ENCODE peak calls at places on chromosomes 7 and 10, in eight cellular contexts. R is cardiac muscle cell, A is GM13977, N is amygdala, M is endothelial cell, I is GM12892, B is COLO829, P is substantia nigra. V is an unnamed sample.

GRCh38 chr10:132549416-132549815 is 11.8 kb downstream of the INPP5A start:
- DNase-seq in R (no peak), A (no peak), N (no peak), M (no peak), I (no peak), B (no peak), P (no peak), V (no peak)

GRCh38 chr10:8248868-8249267 is 194.4 kb downstream of the GATA3 start:
- DNase-seq in R (no peak), A (no peak), N (no peak), M (no peak), I (no peak), B (no peak), P (no peak), V (no peak)

GRCh38 chr10:113958631-113959382 is 84.9 kb upstream of the ADRB1 start:
- DNase-seq in R (no peak), A (peak; percentile 25), N (no peak), M (no peak), I (no peak), B (peak; percentile 81), P (no peak), V (no peak)

GRCh38 chr10:26503911-26504310 is 65.8 kb downstream of the APBB1IP start:
- DNase-seq in R (peak; percentile 22), A (no peak), N (no peak), M (peak; percentile 14), I (no peak), B (no peak), P (no peak), V (peak; percentile 5)

GRCh38 chr10:91226093-91226492 is 5.6 kb downstream of the PCGF5 start:
- DNase-seq in R (no peak), A (no peak), N (no peak), M (no peak), I (no peak), B (no peak), P (no peak), V (no peak)

GRCh38 chr10:45135836-45136235 is 135.1 kb downstream of the ZNF22 start:
- DNase-seq in R (no peak), A (no peak), N (no peak), M (no peak), I (no peak), B (no peak), P (no peak), V (no peak)

GRCh38 chr10:129136074-129136473 is 331.0 kb upstream of the MGMT start:
- DNase-seq in R (no peak), A (no peak), N (no peak), M (no peak), I (no peak), B (no peak), P (no peak), V (no peak)

GRCh38 chr10:102455893-102456471 is 4.6 kb upstream of the C10orf95 start:
- DNase-seq in R (no peak), A (no peak), N (no peak), M (no peak), I (no peak), B (no peak), P (no peak), V (peak; percentile 41)

GRCh38 chr10:78627254-78627795 is 441.4 kb upstream of the ZMIZ1 start:
- DNase-seq in R (no peak), A (no peak), N (no peak), M (no peak), I (no peak), B (no peak), P (no peak), V (no peak)

GRCh38 chr7:5491251-5492044 is 67.8 kb upstream of the TNRC18 start:
- DNase-seq in R (no peak), A (no peak), N (no peak), M (no peak), I (no peak), B (no peak), P (no peak), V (no peak)

GRCh38 chr7:4799508-4800268 is 24.3 kb downstream of the AP5Z1 start:
- DNase-seq in R (no peak), A (no peak), N (no peak), M (no peak), I (no peak), B (no peak), P (no peak), V (no peak)

GRCh38 chr7:5450549-5451327 is 27.1 kb upstream of the TNRC18 start:
- DNase-seq in R (peak; percentile 78), A (peak; percentile 78), N (peak; percentile 26), M (peak; percentile 65), I (no peak), B (peak; percentile 42), P (peak; percentile 23), V (peak; percentile 78)

GRCh38 chr10:29916669-29917068 is 142.7 kb downstream of the JCAD start:
- DNase-seq in R (no peak), A (no peak), N (no peak), M (no peak), I (no peak), B (no peak), P (no peak), V (no peak)

GRCh38 chr10:3413937-3414710 is 241.5 kb upstream of the PITRM1 start:
- DNase-seq in R (no peak), A (no peak), N (no peak), M (no peak), I (no peak), B (no peak), P (no peak), V (no peak)

GRCh38 chr7:17878621-17879020 is 61.7 kb downstream of the SNX13 start:
- DNase-seq in R (no peak), A (no peak), N (no peak), M (no peak), I (no peak), B (no peak), P (no peak), V (no peak)

GRCh38 chr10:77357185-77357584 is 280.4 kb downstream of the KCNMA1 start:
- DNase-seq in R (no peak), A (no peak), N (no peak), M (no peak), I (no peak), B (no peak), P (no peak), V (no peak)

GRCh38 chr7:66699998-66700397 is 40.5 kb upstream of the RABGEF1 start:
- DNase-seq in R (no peak), A (no peak), N (no peak), M (no peak), I (no peak), B (no peak), P (no peak), V (no peak)

GRCh38 chr10:74078037-74078436 is 72.6 kb downstream of the AP3M1 start:
- DNase-seq in R (no peak), A (no peak), N (no peak), M (no peak), I (no peak), B (no peak), P (no peak), V (no peak)

GRCh38 chr10:95242581-95243317 is 48.1 kb downstream of the PDLIM1 start:
- DNase-seq in R (peak; percentile 58), A (peak; percentile 21), N (no peak), M (peak; percentile 68), I (no peak), B (peak; percentile 43), P (no peak), V (peak; percentile 65)

GRCh38 chr7:43872401-43873165 is 3.3 kb upstream of the MRPS24 start:
- DNase-seq in R (peak; percentile 7), A (peak; percentile 10), N (no peak), M (no peak), I (no peak), B (no peak), P (no peak), V (no peak)

GRCh38 chr7:128886391-128887168 is 23.9 kb downstream of the ATP6V1F start:
- DNase-seq in R (no peak), A (no peak), N (no peak), M (no peak), I (no peak), B (no peak), P (no peak), V (no peak)

GRCh38 chr10:118908487-118909280 is 120.8 kb upstream of the NANOS1 start:
- DNase-seq in R (no peak), A (no peak), N (peak; percentile 6), M (no peak), I (no peak), B (no peak), P (no peak), V (no peak)

GRCh38 chr10:70055550-70055949 is 2.9 kb downstream of the MACROH2A2 start:
- DNase-seq in R (no peak), A (no peak), N (no peak), M (no peak), I (no peak), B (no peak), P (no peak), V (no peak)

GRCh38 chr7:74405191-74405898 is 48.4 kb upstream of the GTF2IRD1 start:
- DNase-seq in R (peak; percentile 47), A (no peak), N (no peak), M (peak; percentile 43), I (no peak), B (no peak), P (no peak), V (peak; percentile 42)

GRCh38 chr7:44288811-44289340 is 36.5 kb downstream of the CAMK2B start:
- DNase-seq in R (no peak), A (no peak), N (no peak), M (no peak), I (no peak), B (no peak), P (no peak), V (no peak)

GRCh38 chr10:117256910-117257309 is 16.0 kb downstream of the SLC18A2 start:
- DNase-seq in R (peak; percentile 6), A (no peak), N (no peak), M (no peak), I (no peak), B (no peak), P (no peak), V (no peak)

GRCh38 chr7:146698995-146699610 is 582.5 kb downstream of the CNTNAP2 start:
- DNase-seq in R (no peak), A (no peak), N (no peak), M (no peak), I (no peak), B (no peak), P (no peak), V (no peak)

V was measured in SK-MEL-5.